ENCODE peak calls at places on chromosomes 16 and 17, in six cellular contexts. One of them, this sample, is unnamed. For H3K4me1, the result is how much of the 10 kb centered on the place peaks cover.

GRCh38 chr17:79843917-79844815 is 4.9 kb upstream of the CBX4 start:
- DNase-seq in mammary epithelial cell: peak
- DNase-seq in A549: peak
- DNase-seq in PC-9: no peak
- DNase-seq in ovary: peak
- DNase-seq in upper lobe of right lung: peak
- DNase-seq in this sample: peak

GRCh38 chr17:28279411-28279810 is 39.6 kb upstream of the TMEM97 start:
- DNase-seq in upper lobe of right lung: no peak
- DNase-seq in ovary: no peak
- DNase-seq in PC-9: no peak
- DNase-seq in A549: no peak
- DNase-seq in mammary epithelial cell: no peak
- DNase-seq in this sample: no peak

GRCh38 chr17:75812096-75813001 is 27.7 kb downstream of the UNK start:
- DNase-seq in mammary epithelial cell: no peak
- DNase-seq in A549: no peak
- DNase-seq in PC-9: no peak
- DNase-seq in upper lobe of right lung: no peak
- DNase-seq in ovary: no peak
- DNase-seq in this sample: peak

GRCh38 chr17:44110823-44111633 is 12.4 kb downstream of the HDAC5 start:
- DNase-seq in mammary epithelial cell: peak
- DNase-seq in A549: peak
- DNase-seq in upper lobe of right lung: peak
- DNase-seq in ovary: peak
- DNase-seq in PC-9: peak
- DNase-seq in this sample: peak

GRCh38 chr17:33674685-33675084 is 381.6 kb upstream of the ASIC2 start:
- DNase-seq in mammary epithelial cell: peak
- DNase-seq in upper lobe of right lung: no peak
- DNase-seq in PC-9: no peak
- DNase-seq in A549: peak
- DNase-seq in ovary: peak
- DNase-seq in this sample: peak

GRCh38 chr16:30985401-30986128 is 558 bp downstream of the HSD3B7 start:
- DNase-seq in PC-9: peak
- DNase-seq in ovary: peak
- DNase-seq in upper lobe of right lung: peak
- DNase-seq in mammary epithelial cell: peak
- DNase-seq in A549: peak
- DNase-seq in this sample: peak

GRCh38 chr16:15899538-15900100 is 11.2 kb upstream of the CEP20 start:
- DNase-seq in ovary: no peak
- DNase-seq in PC-9: peak
- DNase-seq in mammary epithelial cell: peak
- DNase-seq in A549: peak
- DNase-seq in upper lobe of right lung: peak
- DNase-seq in this sample: no peak

GRCh38 chr16:66605177-66605999 is 884 bp downstream of the CMTM3 start:
- DNase-seq in upper lobe of right lung: peak
- DNase-seq in A549: peak
- DNase-seq in ovary: peak
- DNase-seq in PC-9: no peak
- DNase-seq in mammary epithelial cell: peak
- DNase-seq in this sample: peak

GRCh38 chr17:47955497-47956461 is 1.9 kb downstream of the PRR15L start:
- DNase-seq in ovary: no peak
- DNase-seq in A549: no peak
- DNase-seq in upper lobe of right lung: peak
- DNase-seq in mammary epithelial cell: peak
- DNase-seq in PC-9: no peak
- DNase-seq in this sample: peak

GRCh38 chr16:24208710-24209109 is 47.4 kb upstream of the CACNG3 start:
- DNase-seq in A549: no peak
- DNase-seq in upper lobe of right lung: no peak
- DNase-seq in PC-9: no peak
- DNase-seq in ovary: no peak
- DNase-seq in mammary epithelial cell: no peak
- DNase-seq in this sample: no peak

GRCh38 chr16:51839697-51840462 is 688.8 kb upstream of the SALL1 start:
- DNase-seq in upper lobe of right lung: no peak
- DNase-seq in A549: no peak
- DNase-seq in mammary epithelial cell: peak
- DNase-seq in PC-9: peak
- DNase-seq in ovary: no peak
- DNase-seq in this sample: no peak

GRCh38 chr17:48544356-48545021 is 420 bp downstream of the HOXB2 start:
- DNase-seq in PC-9: no peak
- DNase-seq in ovary: no peak
- DNase-seq in A549: no peak
- DNase-seq in upper lobe of right lung: peak
- DNase-seq in mammary epithelial cell: peak
- DNase-seq in this sample: peak

GRCh38 chr17:56966277-56966676 is 5.4 kb upstream of the COIL start:
- DNase-seq in upper lobe of right lung: no peak
- DNase-seq in PC-9: no peak
- DNase-seq in mammary epithelial cell: no peak
- DNase-seq in ovary: no peak
- DNase-seq in A549: no peak
- DNase-seq in this sample: no peak

GRCh38 chr17:57482657-57483056 is 226.3 kb downstream of the MSI2 start:
- DNase-seq in A549: no peak
- DNase-seq in mammary epithelial cell: no peak
- DNase-seq in PC-9: no peak
- DNase-seq in upper lobe of right lung: no peak
- DNase-seq in ovary: no peak
- DNase-seq in this sample: no peak

GRCh38 chr17:17510456-17511292 is 14.5 kb upstream of the RASD1 start:
- DNase-seq in upper lobe of right lung: no peak
- DNase-seq in mammary epithelial cell: no peak
- DNase-seq in A549: no peak
- DNase-seq in ovary: no peak
- DNase-seq in PC-9: no peak
- DNase-seq in this sample: no peak

GRCh38 chr17:82277851-82278250 is 4.4 kb upstream of the CSNK1D start:
- DNase-seq in mammary epithelial cell: no peak
- DNase-seq in A549: no peak
- DNase-seq in ovary: no peak
- DNase-seq in upper lobe of right lung: no peak
- DNase-seq in PC-9: no peak
- DNase-seq in this sample: peak

GRCh38 chr16:69393898-69394849 is 8.4 kb upstream of the TERF2 start:
- DNase-seq in mammary epithelial cell: no peak
- DNase-seq in PC-9: no peak
- DNase-seq in A549: no peak
- DNase-seq in upper lobe of right lung: no peak
- DNase-seq in ovary: no peak
- DNase-seq in this sample: no peak

GRCh38 chr17:3046753-3047152 is 16.7 kb downstream of the OR1D5 start:
- DNase-seq in PC-9: no peak
- DNase-seq in A549: no peak
- DNase-seq in mammary epithelial cell: no peak
- DNase-seq in upper lobe of right lung: no peak
- DNase-seq in ovary: no peak
- DNase-seq in this sample: no peak

GRCh38 chr17:3043737-3044365 is 19.6 kb downstream of the OR1D5 start:
- DNase-seq in A549: no peak
- DNase-seq in ovary: no peak
- DNase-seq in PC-9: no peak
- DNase-seq in upper lobe of right lung: peak
- DNase-seq in mammary epithelial cell: no peak
- DNase-seq in this sample: no peak

GRCh38 chr17:3049705-3050295 is 13.6 kb downstream of the OR1D5 start:
- DNase-seq in mammary epithelial cell: peak
- DNase-seq in upper lobe of right lung: no peak
- DNase-seq in A549: no peak
- DNase-seq in ovary: no peak
- DNase-seq in PC-9: no peak
- DNase-seq in this sample: no peak

DNA sequence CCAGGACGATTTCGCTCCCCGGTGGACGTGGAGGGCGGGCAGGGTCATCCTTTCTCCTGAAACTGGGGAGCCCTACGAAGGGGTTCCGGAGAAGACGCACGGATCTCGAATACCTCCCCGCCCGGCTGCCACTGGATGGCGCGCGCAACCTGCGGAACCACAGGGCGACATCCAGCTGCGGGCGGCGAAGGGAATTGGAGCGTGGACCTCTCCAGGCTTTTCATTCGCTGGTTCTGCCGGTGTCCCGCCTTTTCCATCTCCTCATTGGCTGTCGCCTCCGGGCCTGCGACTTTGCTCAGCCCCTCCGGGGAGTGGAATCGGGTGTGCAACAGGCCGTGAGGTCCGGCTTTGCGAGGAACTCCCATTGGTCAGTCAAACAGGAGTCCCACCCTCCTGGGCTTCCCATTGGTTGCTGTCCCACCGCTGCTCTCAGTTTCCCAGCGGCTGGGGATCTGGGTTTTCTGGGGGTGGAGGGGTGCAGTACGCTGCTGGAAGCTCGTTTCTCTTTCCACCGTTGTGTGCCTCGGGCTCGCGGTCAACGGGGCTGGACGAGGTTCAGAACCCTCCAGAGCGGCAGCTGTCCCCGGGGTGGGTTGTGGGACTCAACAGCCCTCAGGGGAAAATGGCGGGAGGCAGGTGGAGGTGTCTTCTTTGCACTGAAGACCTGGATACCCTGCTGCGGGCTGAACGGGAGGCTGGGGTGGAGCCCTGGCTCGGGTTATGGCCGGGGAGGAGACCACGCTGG is 14.5 kb downstream of the OR1D5 start:
- DNase-seq in ovary: peak
- DNase-seq in mammary epithelial cell: peak
- DNase-seq in upper lobe of right lung: peak
- DNase-seq in A549: peak
- DNase-seq in PC-9: peak
- DNase-seq in this sample: peak
- H3K27ac ChIP-seq in ovary: peak
- H3K27ac ChIP-seq in mammary epithelial cell: peak
- H3K27ac ChIP-seq in upper lobe of right lung: peak
- H3K27ac ChIP-seq in A549: peak
- H3K27ac ChIP-seq in PC-9: no peak
- H3K27ac ChIP-seq in this sample: peak

GRCh38 chr17:37637956-37638355 is 5.3 kb downstream of the DDX52 start:
- DNase-seq in mammary epithelial cell: no peak
- DNase-seq in ovary: no peak
- DNase-seq in A549: no peak
- DNase-seq in PC-9: no peak
- DNase-seq in upper lobe of right lung: no peak
- DNase-seq in this sample: no peak

GRCh38 chr17:37643829-37644228 is 583 bp upstream of the DDX52 start:
- DNase-seq in upper lobe of right lung: no peak
- DNase-seq in mammary epithelial cell: peak
- DNase-seq in A549: peak
- DNase-seq in PC-9: no peak
- DNase-seq in ovary: no peak
- DNase-seq in this sample: no peak

GRCh38 chr17:37643118-37643766 is at the start of gene DDX52:
- DNase-seq in ovary: peak
- DNase-seq in A549: peak
- DNase-seq in PC-9: peak
- DNase-seq in upper lobe of right lung: peak
- DNase-seq in mammary epithelial cell: peak
- DNase-seq in this sample: peak

GRCh38 chr17:37640016-37640415 is 3.2 kb downstream of the DDX52 start:
- DNase-seq in A549: no peak
- DNase-seq in mammary epithelial cell: no peak
- DNase-seq in PC-9: no peak
- DNase-seq in upper lobe of right lung: no peak
- DNase-seq in ovary: no peak
- DNase-seq in this sample: no peak

GRCh38 chr17:37642706-37643105 is 540 bp downstream of the DDX52 start:
- DNase-seq in upper lobe of right lung: no peak
- DNase-seq in mammary epithelial cell: peak
- DNase-seq in ovary: no peak
- DNase-seq in A549: peak
- DNase-seq in PC-9: peak
- DNase-seq in this sample: no peak
- TF ChIP-seq CTCF in upper lobe of right lung: no peak
- TF ChIP-seq CTCF in mammary epithelial cell: no peak
- TF ChIP-seq CTCF in ovary: no peak
- TF ChIP-seq CTCF in A549: no peak
- TF ChIP-seq CTCF in PC-9: no peak
- TF ChIP-seq CTCF in this sample: no peak

DNA sequence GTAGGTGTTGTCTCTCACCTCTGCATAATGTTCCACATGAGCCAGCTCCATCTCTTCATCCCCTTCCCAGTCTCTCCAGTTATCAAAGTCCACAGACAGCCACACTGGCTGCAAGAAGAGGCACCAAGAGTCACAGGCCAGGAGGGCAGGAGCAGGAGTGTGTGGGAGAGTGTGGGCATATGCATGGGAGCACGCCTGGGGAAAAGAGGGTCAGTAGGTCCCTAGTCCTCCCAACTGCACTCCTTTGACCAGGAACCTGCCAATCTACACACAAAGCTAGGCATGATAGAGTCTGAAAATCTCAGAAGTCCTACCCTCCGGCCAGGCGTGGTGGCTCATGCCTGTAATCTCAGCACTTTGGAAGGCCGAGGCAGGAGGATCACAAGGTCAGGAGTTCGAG is 7.3 kb upstream of the AARSD1 start:
- DNase-seq in mammary epithelial cell: no peak
- DNase-seq in upper lobe of right lung: no peak
- DNase-seq in A549: no peak
- DNase-seq in ovary: no peak
- DNase-seq in PC-9: no peak
- DNase-seq in this sample: no peak
- H3K4me1 ChIP-seq in mammary epithelial cell: under half
- H3K4me1 ChIP-seq in upper lobe of right lung: under half
- H3K4me1 ChIP-seq in A549: under half
- H3K4me1 ChIP-seq in ovary: under half
- H3K4me1 ChIP-seq in PC-9: under half
- H3K4me1 ChIP-seq in this sample: under half

DNA sequence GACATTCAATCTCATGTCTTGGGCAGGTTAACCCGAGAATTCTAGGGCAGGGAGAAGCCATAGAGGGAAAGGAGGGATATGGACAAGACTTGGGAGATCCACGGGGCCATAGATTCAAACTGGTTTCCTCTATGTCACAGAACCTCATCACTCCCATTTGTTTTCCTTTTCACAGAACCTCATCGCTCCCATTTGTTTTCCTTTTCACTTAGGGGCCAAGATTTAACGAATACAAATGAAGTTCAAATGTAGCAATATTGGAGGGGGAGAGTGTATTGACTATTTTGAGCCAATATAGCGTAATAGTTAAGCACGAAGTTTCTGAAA is 39.3 kb upstream of the LONP2 start:
- DNase-seq in A549: no peak
- DNase-seq in upper lobe of right lung: no peak
- DNase-seq in ovary: no peak
- DNase-seq in mammary epithelial cell: no peak
- DNase-seq in PC-9: no peak
- DNase-seq in this sample: no peak
- H3K27ac ChIP-seq in A549: peak
- H3K27ac ChIP-seq in upper lobe of right lung: no peak
- H3K27ac ChIP-seq in ovary: no peak
- H3K27ac ChIP-seq in mammary epithelial cell: no peak
- H3K27ac ChIP-seq in PC-9: no peak
- H3K27ac ChIP-seq in this sample: peak

GRCh38 chr17:9021985-9022552 is 759 bp downstream of the NTN1 start:
- DNase-seq in A549: no peak
- DNase-seq in PC-9: no peak
- DNase-seq in upper lobe of right lung: peak
- DNase-seq in mammary epithelial cell: peak
- DNase-seq in ovary: peak
- DNase-seq in this sample: peak
- TF ChIP-seq CTCF in A549: no peak
- TF ChIP-seq CTCF in PC-9: no peak
- TF ChIP-seq CTCF in upper lobe of right lung: no peak
- TF ChIP-seq CTCF in mammary epithelial cell: no peak
- TF ChIP-seq CTCF in ovary: no peak
- TF ChIP-seq CTCF in this sample: no peak

This sample was measured in right lobe of liver.